ENCODE peak calls at places on chromosomes 2 and 18, in seven cellular contexts. P is fibroblast of lung, G is heart left ventricle, T is stomach, W is cardiac fibroblast, R is BE2C, D is type B pancreatic cell. Y is an unnamed sample.
A peak's percentile ranks its signal among the peaks of the same experiment; 100 is the strongest.

GRCh38 chr2:223751012-223751411 is 86.4 kb downstream of the AP1S3 start:
- DNase-seq in P (peak; percentile 52), G (no peak), T (no peak), W (peak; percentile 29), R (no peak), D (no peak), Y (no peak)

GRCh38 chr18:44895176-44895798 is 214.6 kb downstream of the SETBP1 start:
- DNase-seq in P (peak; percentile 59), G (peak; percentile 57), T (peak; percentile 57), W (peak; percentile 84), R (peak; percentile 32), D (no peak), Y (no peak)

GRCh38 chr18:55090566-55091187 is 131.4 kb upstream of the CCDC68 start:
- DNase-seq in P (peak; percentile 61), G (no peak), T (no peak), W (no peak), R (no peak), D (no peak), Y (no peak)

GRCh38 chr2:25088817-25089485 is 47.1 kb downstream of the EFR3B start:
- DNase-seq in P (no peak), G (no peak), T (no peak), W (no peak), R (no peak), D (no peak), Y (no peak)

GRCh38 chr18:70415823-70416488 is 127.1 kb downstream of the SOCS6 start:
- DNase-seq in P (no peak), G (no peak), T (peak; percentile 51), W (no peak), R (no peak), D (no peak), Y (no peak)

GRCh38 chr2:173806761-173807160 is 158.4 kb downstream of the SP3 start:
- DNase-seq in P (peak; percentile 42), G (no peak), T (no peak), W (peak; percentile 22), R (no peak), D (no peak), Y (no peak)

GRCh38 chr2:97951155-97951670 is 44.5 kb downstream of the TMEM131 start:
- DNase-seq in P (peak; percentile 62), G (no peak), T (no peak), W (no peak), R (no peak), D (no peak), Y (no peak)

GRCh38 chr2:133293544-133294270 is 274.6 kb downstream of the NCKAP5 start:
- DNase-seq in P (no peak), G (no peak), T (no peak), W (peak; percentile 73), R (no peak), D (no peak), Y (no peak)

GRCh38 chr2:178761759-178762371 is 45.4 kb downstream of the TTN start:
- DNase-seq in P (peak; percentile 36), G (no peak), T (no peak), W (peak; percentile 73), R (peak; percentile 7), D (no peak), Y (peak; percentile 37)

GRCh38 chr18:50654211-50654610 is 94.3 kb downstream of the MAPK4 start:
- DNase-seq in P (no peak), G (no peak), T (no peak), W (no peak), R (no peak), D (no peak), Y (no peak)

GRCh38 chr2:10597956-10598355 is 91.8 kb downstream of the NOL10 start:
- DNase-seq in P (no peak), G (no peak), T (no peak), W (no peak), R (no peak), D (no peak), Y (no peak)

GRCh38 chr2:191942114-191943103 is 95.5 kb upstream of the CAVIN2 start:
- DNase-seq in P (peak; percentile 51), G (no peak), T (no peak), W (no peak), R (peak; percentile 16), D (no peak), Y (no peak)

GRCh38 chr2:196171248-196171871 is at the start of gene STK17B:
- DNase-seq in P (peak; percentile 91), G (peak; percentile 96), T (peak; percentile 96), W (peak; percentile 93), R (peak; percentile 98), D (peak; percentile 92), Y (peak; percentile 97)

GRCh38 chr2:8465560-8465959 is 216.3 kb upstream of the ID2 start:
- DNase-seq in P (no peak), G (no peak), T (no peak), W (no peak), R (no peak), D (no peak), Y (no peak)

GRCh38 chr2:210546424-210547223 is 9.8 kb upstream of the CPS1 start:
- DNase-seq in P (no peak), G (no peak), T (no peak), W (no peak), R (peak; percentile 19), D (no peak), Y (no peak)

GRCh38 chr2:119426801-119427395 is 4.8 kb upstream of the TMEM37 start:
- DNase-seq in P (no peak), G (no peak), T (peak; percentile 89), W (no peak), R (no peak), D (peak; percentile 62), Y (no peak)

GRCh38 chr2:204344119-204344518 is 201.2 kb upstream of the PARD3B start:
- DNase-seq in P (no peak), G (no peak), T (no peak), W (no peak), R (no peak), D (no peak), Y (no peak)

GRCh38 chr18:26546875-26547301 is 1.5 kb downstream of the KCTD1 start:
- DNase-seq in P (peak; percentile 38), G (peak; percentile 7), T (no peak), W (no peak), R (peak; percentile 12), D (no peak), Y (peak; percentile 37)

GRCh38 chr2:85326406-85326945 is 1.3 kb downstream of the TGOLN2 start:
- DNase-seq in P (peak; percentile 24), G (peak; percentile 38), T (no peak), W (peak; percentile 58), R (no peak), D (no peak), Y (no peak)

GRCh38 chr2:44547713-44548112 is 186.0 kb downstream of the CAMKMT start:
- DNase-seq in P (no peak), G (no peak), T (no peak), W (no peak), R (peak; percentile 64), D (no peak), Y (no peak)

GRCh38 chr2:128599700-128600099 is 281.0 kb upstream of the HS6ST1 start:
- DNase-seq in P (no peak), G (no peak), T (peak; percentile 23), W (no peak), R (no peak), D (no peak), Y (no peak)

GRCh38 chr2:184599054-184599874 is 935 bp downstream of the ZNF804A start:
- DNase-seq in P (peak; percentile 48), G (no peak), T (no peak), W (peak; percentile 5), R (peak; percentile 20), D (no peak), Y (no peak)

GRCh38 chr18:11859903-11860407 is 8.7 kb downstream of the CHMP1B start:
- DNase-seq in P (peak; percentile 88), G (no peak), T (no peak), W (peak; percentile 95), R (no peak), D (peak; percentile 48), Y (no peak)

GRCh38 chr18:9091066-9091476 is 11.4 kb upstream of the NDUFV2 start:
- DNase-seq in P (no peak), G (no peak), T (no peak), W (no peak), R (no peak), D (no peak), Y (no peak)

GRCh38 chr2:159736048-159736447 is 23.7 kb downstream of the MARCHF7 start:
- DNase-seq in P (peak; percentile 82), G (no peak), T (no peak), W (peak; percentile 33), R (no peak), D (no peak), Y (no peak)

DNA sequence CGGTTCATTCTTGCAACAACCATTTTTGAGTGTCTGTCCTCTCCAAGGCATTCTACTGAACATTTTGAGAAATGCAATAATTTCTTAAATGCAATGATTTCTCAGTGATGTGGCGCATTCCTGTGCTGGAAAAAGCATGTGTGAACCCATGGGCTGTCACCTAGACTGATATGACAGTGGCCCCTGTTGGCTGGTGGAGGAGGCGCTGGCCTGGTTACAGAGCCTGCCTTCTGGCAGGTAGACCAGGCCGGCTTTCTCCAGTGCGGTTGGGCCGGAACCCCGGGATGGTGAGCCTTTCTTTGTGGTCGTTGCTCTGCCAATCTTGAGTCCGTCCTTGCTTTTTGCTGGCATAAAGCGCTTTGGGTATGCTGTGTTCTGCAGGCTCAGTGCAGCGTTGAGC is 33.7 kb downstream of the TSHZ1 start:
- DNase-seq in P (no peak), G (no peak), T (no peak), W (no peak), R (peak; percentile 51), D (no peak), Y (no peak)
- TF ChIP-seq CTCF in P (peak; percentile 11), G (peak; percentile 25), T (no peak), W (no peak), R (peak; percentile 62), D (peak; percentile 34), Y (peak; percentile 24)

GRCh38 chr2:36477744-36478143 is 120.2 kb downstream of the FEZ2 start:
- DNase-seq in P (no peak), G (no peak), T (no peak), W (peak; percentile 37), R (no peak), D (no peak), Y (no peak)
- TF ChIP-seq CTCF in P (no peak), G (no peak), T (no peak), W (no peak), R (no peak), D (no peak), Y (no peak)

GRCh38 chr18:25236736-25237135 is 115.2 kb downstream of the ZNF521 start:
- DNase-seq in P (no peak), G (no peak), T (no peak), W (no peak), R (no peak), D (no peak), Y (no peak)
- TF ChIP-seq CTCF in P (no peak), G (no peak), T (no peak), W (no peak), R (no peak), D (no peak), Y (no peak)

DNA sequence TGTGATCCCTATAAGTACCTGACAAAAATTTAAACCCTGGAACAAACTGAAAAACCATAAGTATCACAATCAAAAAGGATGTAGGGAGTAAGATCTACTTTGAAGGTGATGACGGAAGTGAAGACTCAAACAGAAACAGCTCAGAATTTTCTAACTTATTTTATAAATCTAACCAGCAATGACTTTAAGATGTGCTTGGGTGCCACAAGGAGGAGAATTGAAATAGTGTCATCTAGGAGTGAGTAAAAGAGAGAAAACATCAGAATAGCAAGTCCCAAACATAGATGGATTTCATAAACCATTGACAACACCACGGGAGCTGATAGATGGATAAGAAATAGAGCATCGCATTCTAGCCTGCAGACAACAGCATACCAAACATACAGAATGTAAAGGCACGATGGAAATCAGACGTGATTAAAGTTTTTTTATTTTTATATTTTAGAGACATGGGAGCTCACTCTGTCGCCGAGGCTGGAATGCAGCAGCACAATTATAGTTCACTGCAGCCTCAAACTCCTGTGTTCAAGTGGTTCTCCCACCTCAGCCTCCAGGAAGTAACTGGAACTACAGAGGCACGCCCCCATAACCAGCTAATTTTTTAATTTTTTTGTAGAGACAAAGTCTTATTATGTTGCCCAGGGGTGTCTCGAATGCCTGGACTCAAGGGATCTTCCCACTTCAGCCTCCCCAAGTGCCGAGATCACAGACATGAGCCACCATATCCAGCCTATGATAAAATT is 36.9 kb downstream of the MAP3K19 start:
- DNase-seq in P (no peak), G (no peak), T (no peak), W (no peak), R (no peak), D (no peak), Y (no peak)
- TF ChIP-seq CTCF in P (no peak), G (no peak), T (no peak), W (no peak), R (no peak), D (no peak), Y (no peak)

Y was measured in nephron progenitor cell.